ENCODE peak calls at places on chromosomes 13 and 19, in seven cellular contexts. E, B, W, V, O, J and X are unnamed samples.

GRCh38 chr19:54448037-54448773 is 794 bp upstream of the LENG8 start:
- DNase-seq in E (no peak), B (no peak), W (peak), V (peak), O (no peak), J (peak), X (peak)

GRCh38 chr19:1261512-1261862 is 7.6 kb upstream of the CIRBP start:
- DNase-seq in E (peak), B (no peak), W (no peak), V (no peak), O (peak), J (no peak), X (no peak)

GRCh38 chr13:40480012-40480914 is 186.2 kb downstream of the FOXO1 start:
- DNase-seq in E (no peak), B (no peak), W (no peak), V (peak), O (no peak), J (no peak), X (no peak)

GRCh38 chr13:32883501-32883900 is 132.7 kb upstream of the KL start:
- DNase-seq in E (no peak), B (no peak), W (peak), V (no peak), O (no peak), J (no peak), X (no peak)

GRCh38 chr13:109419896-109420295 is 366.5 kb downstream of the IRS2 start:
- DNase-seq in E (no peak), B (no peak), W (no peak), V (no peak), O (no peak), J (no peak), X (no peak)

GRCh38 chr13:91588541-91588940 is 190.1 kb downstream of the GPC5 start:
- DNase-seq in E (no peak), B (no peak), W (no peak), V (no peak), O (no peak), J (no peak), X (no peak)

GRCh38 chr19:33395561-33396550 is 22.3 kb downstream of the CEBPG start:
- DNase-seq in E (peak), B (no peak), W (no peak), V (no peak), O (no peak), J (peak), X (no peak)

GRCh38 chr13:69603144-69603853 is 504.3 kb upstream of the ATXN8OS start:
- DNase-seq in E (no peak), B (no peak), W (no peak), V (no peak), O (no peak), J (no peak), X (no peak)

GRCh38 chr13:52892925-52893324 is 44.5 kb upstream of the PCDH8 start:
- DNase-seq in E (no peak), B (no peak), W (no peak), V (no peak), O (no peak), J (no peak), X (no peak)

GRCh38 chr19:48856921-48857320 is 11.5 kb downstream of the PLEKHA4 start:
- DNase-seq in E (no peak), B (no peak), W (no peak), V (no peak), O (no peak), J (no peak), X (no peak)

GRCh38 chr13:111256458-111256857 is 64.0 kb upstream of the TEX29 start:
- DNase-seq in E (no peak), B (no peak), W (no peak), V (no peak), O (no peak), J (no peak), X (no peak)

GRCh38 chr13:43159007-43159406 is 135.6 kb downstream of the DNAJC15 start:
- DNase-seq in E (no peak), B (no peak), W (peak), V (no peak), O (no peak), J (no peak), X (no peak)

GRCh38 chr19:2507109-2507508 is 31.2 kb downstream of the GADD45B start:
- DNase-seq in E (no peak), B (peak), W (no peak), V (no peak), O (no peak), J (no peak), X (no peak)

GRCh38 chr13:98225036-98225940 is 48.2 kb upstream of the RNF113B start:
- DNase-seq in E (no peak), B (no peak), W (no peak), V (no peak), O (no peak), J (no peak), X (no peak)